ENCODE peak calls at places on chromosomes 4 and X, in nine cellular contexts. R is mammary epithelial cell; C is kidney; E is astrocyte of the spinal cord; N is Peyer's patch; G is cardiac muscle cell; J is effector memory CD4-positive, alpha-beta T cell; Y is pancreas; U is left lung. P is an unnamed sample.

GRCh38 chr4:40744218-40744617 is 5.5 kb upstream of the NSUN7 start:
- DNase-seq in R (no peak), C (no peak), E (no peak), N (no peak), G (no peak), J (no peak), Y (no peak), U (no peak), P (no peak)

GRCh38 chr4:134072137-134072536 is 129.5 kb downstream of the PABPC4L start:
- DNase-seq in R (no peak), C (no peak), E (no peak), N (no peak), G (no peak), J (no peak), Y (no peak), U (no peak), P (no peak)

GRCh38 chr4:127525585-127525984 is 107.2 kb upstream of the INTU start:
- DNase-seq in R (no peak), C (no peak), E (no peak), N (no peak), G (peak), J (no peak), Y (no peak), U (no peak), P (no peak)

GRCh38 chr4:80206541-80207171 is 9.4 kb downstream of the PRDM8 start:
- DNase-seq in R (no peak), C (no peak), E (no peak), N (no peak), G (no peak), J (no peak), Y (peak), U (no peak), P (no peak)

GRCh38 chrX:34848281-34848680 is 94.3 kb upstream of the FAM47B start:
- DNase-seq in R (peak), C (no peak), E (peak), N (no peak), G (no peak), J (no peak), Y (no peak), U (no peak), P (no peak)

GRCh38 chr4:39032218-39033085 is at the start of gene TMEM156:
- DNase-seq in R (peak), C (no peak), E (peak), N (no peak), G (no peak), J (no peak), Y (no peak), U (no peak), P (no peak)

GRCh38 chrX:16874458-16875095 is 4.4 kb upstream of the RBBP7 start:
- DNase-seq in R (no peak), C (no peak), E (no peak), N (no peak), G (no peak), J (no peak), Y (no peak), U (no peak), P (no peak)

GRCh38 chrX:17527135-17527701 is 152.2 kb downstream of the NHS start:
- DNase-seq in R (no peak), C (peak), E (no peak), N (no peak), G (no peak), J (no peak), Y (no peak), U (peak), P (no peak)

GRCh38 chr4:135240796-135241195 is 1039.2 kb upstream of the PABPC4L start:
- DNase-seq in R (no peak), C (no peak), E (no peak), N (no peak), G (no peak), J (no peak), Y (no peak), U (no peak), P (peak)

GRCh38 chrX:119429471-119429870 is 30.3 kb downstream of the SLC25A43 start:
- DNase-seq in R (no peak), C (no peak), E (no peak), N (no peak), G (no peak), J (no peak), Y (no peak), U (no peak), P (no peak)

GRCh38 chr4:3112979-3113469 is 38.5 kb downstream of the HTT start:
- DNase-seq in R (peak), C (no peak), E (peak), N (no peak), G (no peak), J (no peak), Y (no peak), U (no peak), P (no peak)

DNA sequence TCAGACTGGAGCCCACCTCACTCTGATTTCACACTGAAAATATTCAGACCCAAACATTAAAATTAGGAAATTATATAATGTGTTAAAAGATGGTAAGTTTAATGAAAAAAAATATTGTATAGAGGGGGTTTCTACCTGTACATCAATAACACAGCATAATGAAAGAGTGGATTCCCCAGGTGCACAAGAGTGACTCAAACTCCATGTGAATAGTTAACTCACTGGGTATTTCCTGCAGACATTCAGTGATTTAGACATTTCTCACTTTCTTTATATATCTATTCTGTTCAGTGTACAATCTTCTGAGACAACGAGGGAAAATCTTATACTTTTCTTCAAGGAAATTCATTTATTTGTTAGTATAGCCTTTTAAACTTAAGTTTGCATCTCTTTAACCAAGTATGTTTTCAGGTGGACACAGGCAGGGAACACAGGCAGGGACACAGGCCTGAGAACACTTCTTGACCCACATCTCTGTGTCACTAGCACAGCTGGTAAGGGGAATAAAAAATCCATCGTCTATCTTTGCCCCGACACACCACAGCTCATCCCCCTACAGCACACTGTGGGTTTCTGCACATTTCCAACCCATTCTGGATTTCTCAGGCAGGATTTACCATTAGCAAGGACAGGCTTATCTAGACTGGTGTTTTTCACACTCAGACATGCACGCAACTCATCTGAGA is 525.5 kb upstream of the BOD1L1 start:
- DNase-seq in R (peak), C (no peak), E (no peak), N (no peak), G (no peak), J (no peak), Y (no peak), U (no peak), P (no peak)
- H3K4me3 ChIP-seq in R (no peak), C (no peak), E (no peak), N (no peak), G (no peak), J (no peak), Y (no peak), U (no peak), P (no peak)

DNA sequence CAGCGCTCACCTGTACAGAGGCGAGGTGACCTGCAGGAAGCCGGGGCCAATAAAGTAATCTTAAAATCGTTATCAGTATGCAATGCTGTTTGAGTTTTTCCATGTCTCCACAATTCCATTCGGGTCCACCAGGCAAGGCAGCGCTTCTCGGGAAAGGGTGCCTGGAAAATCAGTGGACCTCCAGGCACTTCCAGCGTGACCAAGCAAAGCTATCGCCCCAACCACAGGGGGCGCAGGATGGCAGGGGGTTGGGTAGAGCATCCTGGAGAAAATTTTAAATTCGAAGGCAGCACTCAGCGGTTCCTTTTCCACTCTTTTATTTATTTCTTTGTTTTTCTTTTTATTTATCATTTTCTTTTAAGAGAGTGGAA is 5.4 kb upstream of the SOX3 start:
- DNase-seq in R (no peak), C (no peak), E (no peak), N (no peak), G (no peak), J (no peak), Y (no peak), U (no peak), P (no peak)
- H3K4me3 ChIP-seq in R (no peak), C (no peak), E (no peak), N (no peak), G (no peak), J (no peak), Y (no peak), U (no peak), P (no peak)

GRCh38 chr4:107018336-107018735 is 17.8 kb downstream of the DKK2 start:
- DNase-seq in R (no peak), C (no peak), E (no peak), N (no peak), G (no peak), J (no peak), Y (no peak), U (no peak), P (no peak)

DNA sequence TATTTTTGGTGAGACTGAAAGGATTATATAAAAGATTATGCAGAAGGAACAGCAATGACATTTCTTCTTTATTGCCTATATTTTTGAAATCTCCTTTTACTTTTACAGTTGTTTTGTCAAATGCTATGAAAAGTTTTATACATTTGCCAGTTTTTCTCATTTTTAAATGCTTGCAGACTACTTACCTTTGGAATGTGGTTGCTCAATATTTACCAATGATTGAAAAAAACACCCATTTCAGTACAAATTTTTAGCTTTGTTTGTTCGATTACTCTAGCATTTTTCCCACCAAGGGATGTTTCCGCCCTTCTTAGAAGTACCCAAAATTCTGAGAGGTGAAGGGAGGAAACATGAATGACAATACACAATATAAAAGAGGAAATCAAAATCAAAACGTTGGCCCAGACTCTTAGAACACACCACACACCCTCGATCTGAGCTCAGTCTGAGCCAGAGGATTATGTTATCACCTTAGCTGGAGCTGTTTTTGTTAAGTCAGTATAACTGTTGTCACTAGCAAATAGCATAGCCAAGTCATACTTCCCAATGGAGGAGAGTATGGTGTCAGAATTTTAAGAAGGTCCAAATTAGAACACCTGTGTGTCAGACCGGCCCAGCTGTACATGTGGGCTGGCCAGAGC is 18.3 kb downstream of the DKK2 start:
- DNase-seq in R (no peak), C (no peak), E (no peak), N (no peak), G (no peak), J (no peak), Y (no peak), U (no peak), P (no peak)
- H3K4me3 ChIP-seq in R (no peak), C (no peak), E (no peak), N (no peak), G (no peak), J (no peak), Y (no peak), U (no peak), P (no peak)

GRCh38 chrX:79367907-79368306 is 773 bp upstream of the ITM2A start:
- DNase-seq in R (no peak), C (no peak), E (no peak), N (no peak), G (no peak), J (no peak), Y (no peak), U (no peak), P (no peak)

GRCh38 chrX:79369871-79370270 is 2.7 kb upstream of the ITM2A start:
- DNase-seq in R (no peak), C (no peak), E (no peak), N (no peak), G (no peak), J (no peak), Y (no peak), U (no peak), P (no peak)

GRCh38 chrX:79366556-79366887 is 612 bp downstream of the ITM2A start:
- DNase-seq in R (no peak), C (no peak), E (no peak), N (no peak), G (no peak), J (no peak), Y (no peak), U (no peak), P (no peak)

GRCh38 chrX:79365591-79365990 is 1.5 kb downstream of the ITM2A start:
- DNase-seq in R (no peak), C (no peak), E (no peak), N (no peak), G (no peak), J (no peak), Y (no peak), U (no peak), P (no peak)

DNA sequence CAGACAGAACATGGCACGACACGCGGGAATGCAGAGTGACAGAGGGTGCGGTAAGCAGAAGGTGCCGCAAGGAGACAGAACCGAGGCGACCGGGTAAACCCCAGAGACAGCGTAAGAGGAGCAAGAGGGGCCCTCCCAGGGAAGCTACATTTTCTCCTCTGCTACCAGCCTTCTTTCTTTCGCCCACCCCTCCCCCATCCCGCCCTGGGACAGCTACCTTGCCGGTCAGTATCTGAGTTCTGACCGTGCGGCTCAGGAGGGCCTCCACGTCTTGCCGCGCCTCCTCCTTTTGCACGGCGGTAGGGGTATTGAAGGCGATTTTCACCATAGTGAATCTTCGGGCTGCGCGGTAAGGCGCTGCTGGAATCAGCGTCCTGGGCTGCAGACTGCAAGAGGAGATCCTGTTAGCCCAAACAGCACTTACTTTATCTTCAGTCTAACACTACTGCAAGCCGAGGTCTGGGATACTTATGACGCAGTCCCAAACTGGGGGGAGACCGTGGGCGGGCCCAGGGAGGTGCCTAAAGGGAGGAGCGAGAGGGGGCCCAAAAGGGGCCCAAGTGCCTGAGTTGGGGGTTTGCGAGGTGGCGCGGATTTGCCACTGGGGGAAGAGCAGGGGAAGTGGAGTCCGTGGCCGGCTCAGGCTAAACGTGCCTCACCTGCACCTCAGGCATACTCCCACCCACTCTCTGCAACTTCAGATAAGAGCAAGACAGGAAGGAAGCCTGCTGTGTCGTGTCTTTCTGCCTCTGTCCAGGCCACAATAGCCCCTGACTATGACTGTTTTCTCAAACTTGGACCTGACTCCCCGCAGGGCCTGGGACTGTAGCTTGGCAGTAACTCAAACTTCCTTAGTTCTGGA is at the start of gene ITM2A:
- DNase-seq in R (peak), C (peak), E (no peak), N (peak), G (peak), J (peak), Y (peak), U (peak), P (no peak)
- H3K4me3 ChIP-seq in R (peak), C (peak), E (peak), N (peak), G (peak), J (peak), Y (peak), U (no peak), P (peak)

GRCh38 chr4:112940364-112940763 is 109.1 kb upstream of the ANK2 start:
- DNase-seq in R (no peak), C (no peak), E (no peak), N (no peak), G (no peak), J (no peak), Y (no peak), U (no peak), P (no peak)
- H3K4me3 ChIP-seq in R (no peak), C (no peak), E (no peak), N (no peak), G (no peak), J (no peak), Y (no peak), U (no peak), P (no peak)

P was measured in skeletal muscle cell.